ENCODE peak calls at places on chromosomes 2 and 18, in four cellular contexts. G, K, S and C are unnamed samples.

GRCh38 chr2:123652320-123652719 is 372.8 kb upstream of the CNTNAP5 start:
- DNase-seq in G (no peak), K (no peak), S (no peak), C (no peak)

GRCh38 chr2:133956434-133956935 is 297.4 kb upstream of the MGAT5 start:
- DNase-seq in G (no peak), K (no peak), S (no peak), C (no peak)

GRCh38 chr2:223853425-223853837 is 16.0 kb upstream of the AP1S3 start:
- DNase-seq in G (no peak), K (no peak), S (peak; percentile 73), C (no peak)

GRCh38 chr2:240631561-240632290 is 6.4 kb downstream of the GPR35 start:
- DNase-seq in G (no peak), K (no peak), S (no peak), C (no peak)

GRCh38 chr2:240435457-240435954 is at the start of gene GPC1:
- DNase-seq in G (peak; percentile 71), K (peak; percentile 75), S (peak; percentile 76), C (peak; percentile 56)

GRCh38 chr2:10329880-10330699 is 27.4 kb downstream of the HPCAL1 start:
- DNase-seq in G (no peak), K (no peak), S (peak; percentile 67), C (peak; percentile 95)

GRCh38 chr18:2451556-2451955 is 119.7 kb downstream of the METTL4 start:
- DNase-seq in G (no peak), K (no peak), S (no peak), C (no peak)

GRCh38 chr2:136801628-136802027 is 36.3 kb downstream of the THSD7B start:
- DNase-seq in G (no peak), K (no peak), S (no peak), C (no peak)

GRCh38 chr18:48548404-48548771 is 9.6 kb downstream of the CTIF start:
- DNase-seq in G (no peak), K (no peak), S (no peak), C (no peak)

GRCh38 chr18:74862094-74862493 is 264.4 kb downstream of the ZNF407 start:
- DNase-seq in G (no peak), K (no peak), S (no peak), C (no peak)

GRCh38 chr18:74866577-74866976 is 268.9 kb downstream of the ZNF407 start:
- DNase-seq in G (no peak), K (no peak), S (no peak), C (no peak)

GRCh38 chr18:74856967-74857366 is 259.3 kb downstream of the ZNF407 start:
- DNase-seq in G (no peak), K (no peak), S (no peak), C (no peak)

GRCh38 chr18:74857901-74858300 is 260.2 kb downstream of the ZNF407 start:
- DNase-seq in G (no peak), K (no peak), S (no peak), C (no peak)

GRCh38 chr18:74861154-74861553 is 263.5 kb downstream of the ZNF407 start:
- DNase-seq in G (no peak), K (no peak), S (peak; percentile 78), C (peak; percentile 95)
- H3K4me3 ChIP-seq in G (no peak overlapping the region), K (no peak overlapping the region), S (no peak overlapping the region), C (no peak overlapping the region)

GRCh38 chr18:9102391-9103216 is at the start of gene NDUFV2:
- DNase-seq in G (peak; percentile 92), K (peak; percentile 98), S (peak; percentile 93), C (peak; percentile 93)
- H4K8ac ChIP-seq in G (no peak within 1 kb of the TSS), K (peak within 1 kb of the TSS; percentile 88), S (peak within 1 kb of the TSS; percentile 93), C (peak within 1 kb of the TSS; percentile 75)

GRCh38 chr2:236569593-236569973 is at the start of gene ACKR3:
- DNase-seq in G (peak; percentile 47), K (peak; percentile 68), S (peak; percentile 24), C (peak; percentile 77)
- H3K4me3 ChIP-seq in G (peak within 1 kb of the TSS; percentile 53), K (peak within 1 kb of the TSS; percentile 27), S (no peak within 1 kb of the TSS), C (peak within 1 kb of the TSS; percentile 74)

DNA sequence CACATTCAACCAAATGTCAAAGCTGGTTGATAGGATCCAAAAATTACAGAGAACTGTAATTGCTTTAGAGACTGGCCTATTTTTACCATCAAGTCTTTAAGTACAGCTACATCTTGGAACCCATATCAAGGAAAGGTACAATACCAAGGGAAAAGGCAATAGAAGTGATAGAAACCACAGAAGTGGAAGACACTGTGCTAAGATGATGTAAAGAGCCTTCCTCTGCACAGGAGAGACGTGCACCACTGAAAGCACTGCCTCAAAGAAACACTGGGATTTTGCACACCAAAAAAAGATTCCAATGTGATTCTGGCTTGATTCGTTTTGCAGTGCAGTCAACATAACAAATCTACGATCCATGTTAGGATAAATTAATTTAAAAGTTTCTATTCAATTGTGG is 103.1 kb downstream of the BCL2 start:
- DNase-seq in G (no peak), K (no peak), S (no peak), C (no peak)
- H4K8ac ChIP-seq in G (no peak overlapping the region), K (no peak overlapping the region), S (no peak overlapping the region), C (no peak overlapping the region)

GRCh38 chr18:76494541-76495403 is at the start of gene ZNF516:
- DNase-seq in G (peak; percentile 65), K (no peak), S (peak; percentile 34), C (no peak)
- H3K4me3 ChIP-seq in G (peak within 1 kb of the TSS; percentile 89), K (peak within 1 kb of the TSS; percentile 69), S (peak within 1 kb of the TSS; percentile 81), C (peak within 1 kb of the TSS; percentile 69)

GRCh38 chr2:11715987-11716652 is 30.3 kb upstream of the LPIN1 start:
- DNase-seq in G (no peak), K (no peak), S (no peak), C (no peak)
- H4K8ac ChIP-seq in G (no peak overlapping the region), K (peak overlapping the region; percentile 20), S (no peak overlapping the region), C (no peak overlapping the region)

GRCh38 chr2:191412353-191412752 is 167.1 kb downstream of the MYO1B start:
- DNase-seq in G (no peak), K (no peak), S (no peak), C (no peak)
- H3K4me3 ChIP-seq in G (no peak overlapping the region), K (no peak overlapping the region), S (no peak overlapping the region), C (no peak overlapping the region)

GRCh38 chr18:76791106-76791505 is 31.3 kb upstream of the ZNF236 start:
- DNase-seq in G (no peak), K (no peak), S (peak; percentile 12), C (no peak)
- H4K8ac ChIP-seq in G (no peak overlapping the region), K (no peak overlapping the region), S (no peak overlapping the region), C (no peak overlapping the region)